ENCODE peak calls at places on chromosomes 3 and 15, in six cellular contexts. G, R, C, K, H and M are unnamed samples.

GRCh38 chr3:9448643-9449042 is 51.2 kb downstream of the SETD5 start:
- DNase-seq in G (no peak), R (no peak), C (no peak), K (no peak), H (no peak), M (no peak)

GRCh38 chr3:172903642-172904041 is 153.1 kb downstream of the ECT2 start:
- DNase-seq in G (no peak), R (no peak), C (no peak), K (no peak), H (no peak), M (no peak)

GRCh38 chr15:100765458-100766224 is 114.0 kb upstream of the ALDH1A3 start:
- DNase-seq in G (no peak), R (no peak), C (no peak), K (no peak), H (no peak), M (no peak)

GRCh38 chr15:99432271-99433025 is 133.3 kb upstream of the MEF2A start:
- DNase-seq in G (no peak), R (no peak), C (no peak), K (no peak), H (no peak), M (no peak)

GRCh38 chr15:85044251-85044853 is 62.7 kb downstream of the PDE8A start:
- DNase-seq in G (peak; percentile 15), R (peak; percentile 55), C (peak; percentile 57), K (no peak), H (peak; percentile 43), M (peak; percentile 17)

GRCh38 chr3:138114431-138114918 is 933 bp downstream of the DZIP1L start:
- DNase-seq in G (peak; percentile 18), R (peak; percentile 54), C (no peak), K (no peak), H (no peak), M (peak; percentile 13)

GRCh38 chr3:50633233-50633795 is 16.4 kb downstream of the MAPKAPK3 start:
- DNase-seq in G (no peak), R (no peak), C (no peak), K (no peak), H (no peak), M (no peak)

GRCh38 chr15:90230071-90230494 is 3.7 kb downstream of the CIB1 start:
- DNase-seq in G (no peak), R (no peak), C (no peak), K (no peak), H (no peak), M (no peak)

GRCh38 chr3:184361932-184362667 is 590 bp downstream of the POLR2H start:
- DNase-seq in G (peak; percentile 63), R (peak; percentile 72), C (peak; percentile 20), K (peak; percentile 46), H (no peak), M (peak; percentile 36)

GRCh38 chr3:169923189-169923588 is 11.8 kb downstream of the SAMD7 start:
- DNase-seq in G (no peak), R (no peak), C (no peak), K (no peak), H (peak; percentile 16), M (no peak)

GRCh38 chr3:46662771-46663551 is 30.5 kb downstream of the ALS2CL start:
- DNase-seq in G (peak; percentile 61), R (peak; percentile 14), C (no peak), K (no peak), H (no peak), M (no peak)

GRCh38 chr3:159818399-159818798 is 170.2 kb upstream of the IL12A start:
- DNase-seq in G (no peak), R (no peak), C (no peak), K (no peak), H (no peak), M (no peak)

GRCh38 chr15:69015591-69015990 is 1.1 kb downstream of the NOX5 start:
- DNase-seq in G (no peak), R (no peak), C (no peak), K (no peak), H (no peak), M (no peak)

GRCh38 chr3:190012314-190012782 is 108.3 kb downstream of the P3H2 start:
- DNase-seq in G (no peak), R (peak; percentile 87), C (peak; percentile 52), K (no peak), H (no peak), M (no peak)

GRCh38 chr3:103991461-103992115 is 1375.1 kb upstream of the ALCAM start:
- DNase-seq in G (peak; percentile 21), R (peak; percentile 32), C (peak; percentile 30), K (no peak), H (no peak), M (no peak)

GRCh38 chr15:96122077-96123027 is 208.1 kb upstream of the NR2F2 start:
- DNase-seq in G (no peak), R (peak; percentile 51), C (no peak), K (no peak), H (no peak), M (no peak)

GRCh38 chr3:183613366-183614293 is 21.8 kb upstream of the KLHL24 start:
- DNase-seq in G (no peak), R (no peak), C (no peak), K (no peak), H (no peak), M (no peak)

GRCh38 chr15:100958326-100959065 is 39.3 kb downstream of the LRRK1 start:
- DNase-seq in G (no peak), R (peak; percentile 86), C (no peak), K (no peak), H (peak; percentile 10), M (no peak)

GRCh38 chr3:38375488-38376097 is 29.0 kb downstream of the XYLB start:
- DNase-seq in G (no peak), R (no peak), C (no peak), K (no peak), H (no peak), M (no peak)

GRCh38 chr15:94265009-94265408 is 33.6 kb downstream of the MCTP2 start:
- DNase-seq in G (no peak), R (no peak), C (no peak), K (no peak), H (no peak), M (no peak)

GRCh38 chr15:57070674-57071073 is 152.2 kb downstream of the TCF12 start:
- DNase-seq in G (no peak), R (no peak), C (no peak), K (no peak), H (no peak), M (no peak)

GRCh38 chr3:153163349-153164008 is 1.5 kb downstream of the RAP2B start:
- DNase-seq in G (no peak), R (peak; percentile 39), C (no peak), K (no peak), H (no peak), M (no peak)

GRCh38 chr15:58487041-58487723 is 55.4 kb downstream of the LIPC start:
- DNase-seq in G (no peak), R (no peak), C (no peak), K (no peak), H (no peak), M (no peak)

GRCh38 chr3:36832406-36832805 is 68.1 kb upstream of the DCLK3 start:
- DNase-seq in G (no peak), R (no peak), C (no peak), K (no peak), H (no peak), M (no peak)

GRCh38 chr3:62723636-62724217 is 151.5 kb downstream of the CADPS start:
- DNase-seq in G (peak; percentile 8), R (no peak), C (no peak), K (no peak), H (no peak), M (no peak)